ENCODE peak calls at places on chromosome 18, in ten cellular contexts. N is GM23248; A is CD8-positive, alpha-beta T cell; U is right cardiac atrium; D is cardiac muscle cell; C is hepatocyte; I is kidney; Y is left ventricle myocardium inferior; W is neuronal stem cell; X is endodermal cell. Z is an unnamed sample. For H3K4me1, the result is how much of the 10 kb centered on the place peaks cover.

GRCh38 chr18:39871976-39872375 is 2083.1 kb upstream of the PIK3C3 start:
- DNase-seq in N (no peak), A (no peak), U (no peak), D (peak), C (no peak), I (no peak), Y (no peak), W (no peak), X (no peak), Z (no peak)

GRCh38 chr18:74796928-74797576 is 199.4 kb downstream of the ZNF407 start:
- DNase-seq in N (peak), A (no peak), U (no peak), D (peak), C (peak), I (no peak), Y (no peak), W (no peak), X (no peak), Z (no peak)

GRCh38 chr18:37533647-37534565 is 31.7 kb downstream of the CELF4 start:
- DNase-seq in N (peak), A (no peak), U (no peak), D (no peak), C (no peak), I (no peak), Y (no peak), W (no peak), X (peak), Z (no peak)

GRCh38 chr18:80033181-80034067 is 810 bp upstream of the RBFA start:
- DNase-seq in N (peak), A (peak), U (no peak), D (peak), C (no peak), I (no peak), Y (no peak), W (no peak), X (no peak), Z (peak)

GRCh38 chr18:11020867-11021414 is 128.4 kb downstream of the PIEZO2 start:
- DNase-seq in N (no peak), A (no peak), U (no peak), D (no peak), C (no peak), I (no peak), Y (no peak), W (no peak), X (no peak), Z (no peak)

GRCh38 chr18:46070683-46071614 is 1.1 kb downstream of the PSTPIP2 start:
- DNase-seq in N (no peak), A (no peak), U (no peak), D (no peak), C (no peak), I (no peak), Y (no peak), W (no peak), X (no peak), Z (no peak)

GRCh38 chr18:79904357-79905147 is 46.9 kb downstream of the SLC66A2 start:
- DNase-seq in N (no peak), A (no peak), U (no peak), D (no peak), C (no peak), I (no peak), Y (no peak), W (no peak), X (no peak), Z (no peak)

GRCh38 chr18:21458322-21458721 is 142.2 kb downstream of the ESCO1 start:
- DNase-seq in N (no peak), A (no peak), U (peak), D (no peak), C (no peak), I (no peak), Y (peak), W (no peak), X (no peak), Z (no peak)

GRCh38 chr18:76492669-76493212 is 2.3 kb downstream of the ZNF516 start:
- DNase-seq in N (peak), A (peak), U (peak), D (peak), C (peak), I (peak), Y (peak), W (peak), X (peak), Z (peak)

GRCh38 chr18:74478316-74478715 is 17.8 kb upstream of the CNDP2 start:
- DNase-seq in N (no peak), A (no peak), U (no peak), D (no peak), C (no peak), I (no peak), Y (no peak), W (no peak), X (no peak), Z (no peak)

GRCh38 chr18:36544036-36544725 is 246.7 kb downstream of the FHOD3 start:
- DNase-seq in N (no peak), A (no peak), U (no peak), D (no peak), C (no peak), I (peak), Y (no peak), W (no peak), X (no peak), Z (peak)

GRCh38 chr18:78587096-78587495 is 392.5 kb upstream of the SALL3 start:
- DNase-seq in N (no peak), A (no peak), U (no peak), D (no peak), C (no peak), I (no peak), Y (no peak), W (no peak), X (no peak), Z (no peak)

GRCh38 chr18:54284967-54285785 is 15.9 kb downstream of the POLI start:
- DNase-seq in N (peak), A (peak), U (peak), D (peak), C (no peak), I (peak), Y (peak), W (no peak), X (no peak), Z (no peak)

GRCh38 chr18:36516726-36517125 is 219.2 kb downstream of the FHOD3 start:
- DNase-seq in N (no peak), A (no peak), U (no peak), D (no peak), C (no peak), I (no peak), Y (no peak), W (no peak), X (no peak), Z (no peak)

GRCh38 chr18:62690416-62690815 is 24.9 kb upstream of the PHLPP1 start:
- DNase-seq in N (no peak), A (no peak), U (no peak), D (no peak), C (no peak), I (no peak), Y (no peak), W (no peak), X (no peak), Z (no peak)

GRCh38 chr18:37705016-37705415 is 139.4 kb upstream of the CELF4 start:
- DNase-seq in N (no peak), A (no peak), U (no peak), D (no peak), C (no peak), I (no peak), Y (no peak), W (no peak), X (no peak), Z (no peak)

GRCh38 chr18:46247938-46248337 is 143.8 kb downstream of the HAUS1 start:
- DNase-seq in N (no peak), A (no peak), U (no peak), D (no peak), C (no peak), I (no peak), Y (no peak), W (no peak), X (no peak), Z (no peak)

GRCh38 chr18:44627245-44627644 is 53.4 kb upstream of the SETBP1 start:
- DNase-seq in N (peak), A (no peak), U (no peak), D (peak), C (no peak), I (no peak), Y (no peak), W (no peak), X (no peak), Z (no peak)

GRCh38 chr18:79755496-79756142 is 42.1 kb upstream of the KCNG2 start:
- DNase-seq in N (no peak), A (no peak), U (no peak), D (no peak), C (no peak), I (no peak), Y (no peak), W (no peak), X (no peak), Z (no peak)

GRCh38 chr18:49019446-49020045 is 68.8 kb upstream of the SMAD7 start:
- DNase-seq in N (no peak), A (no peak), U (no peak), D (no peak), C (peak), I (no peak), Y (no peak), W (no peak), X (no peak), Z (no peak)

GRCh38 chr18:6757966-6758365 is 28.4 kb downstream of the ARHGAP28 start:
- DNase-seq in N (no peak), A (no peak), U (no peak), D (no peak), C (no peak), I (no peak), Y (no peak), W (no peak), X (no peak), Z (no peak)

GRCh38 chr18:69444221-69444620 is 43.5 kb downstream of the DOK6 start:
- DNase-seq in N (peak), A (no peak), U (no peak), D (peak), C (no peak), I (no peak), Y (no peak), W (no peak), X (no peak), Z (no peak)

GRCh38 chr18:24860978-24861680 is 400.7 kb downstream of the HRH4 start:
- DNase-seq in N (no peak), A (no peak), U (no peak), D (no peak), C (no peak), I (no peak), Y (no peak), W (no peak), X (no peak), Z (peak)

DNA sequence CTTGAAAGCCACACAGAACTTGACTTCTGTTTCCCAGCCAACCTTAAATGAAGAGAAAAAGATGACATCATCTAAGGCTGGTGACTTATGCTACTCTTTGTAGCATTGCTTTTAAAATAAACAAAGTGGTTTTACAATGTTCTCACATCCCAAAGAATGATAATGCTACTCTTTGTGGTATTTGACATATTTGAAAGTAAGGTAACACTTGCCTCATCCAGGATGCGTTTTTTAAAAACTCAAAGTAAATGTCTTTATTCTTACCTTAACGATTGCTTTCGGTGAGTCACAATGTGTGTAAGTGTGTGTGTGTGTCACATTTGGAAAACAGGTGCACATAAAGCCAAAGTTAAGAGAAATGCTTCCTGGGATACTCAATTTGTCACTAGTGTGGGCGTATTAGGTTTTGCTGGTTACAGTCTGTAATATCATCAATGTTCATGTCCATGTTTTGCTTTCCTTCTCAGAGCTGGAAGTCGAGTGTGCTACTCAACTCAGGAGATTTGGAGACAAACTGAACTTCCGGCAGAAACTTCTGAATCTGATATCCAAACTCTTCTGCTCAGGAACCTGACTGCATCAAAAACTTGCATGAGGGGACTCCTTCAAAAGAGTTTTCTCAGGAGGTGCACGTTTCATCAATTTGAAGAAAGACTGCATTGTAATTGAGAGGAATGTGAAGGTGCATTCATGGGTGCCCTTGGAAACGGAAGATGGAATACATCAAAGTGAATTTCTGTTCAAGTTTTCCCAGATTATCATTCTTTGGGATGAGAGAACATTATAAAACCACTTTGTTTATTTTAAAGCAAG is 2.6 kb downstream of the PMAIP1 start:
- DNase-seq in N (peak), A (peak), U (no peak), D (no peak), C (no peak), I (no peak), Y (no peak), W (no peak), X (no peak), Z (no peak)
- H3K4me3 ChIP-seq in N (no peak), A (no peak), U (no peak), D (no peak), C (no peak), I (no peak), Y (no peak), W (no peak), X (peak), Z (no peak)

GRCh38 chr18:55997156-55997561 is 409.2 kb upstream of the TCF4 start:
- DNase-seq in N (peak), A (no peak), U (no peak), D (peak), C (no peak), I (no peak), Y (no peak), W (no peak), X (no peak), Z (no peak)
- H3K4me1 ChIP-seq in N (under half), A (under half), U (under half), D (under half), C (under half), I (under half), Y (under half), W (under half), X (under half), Z (under half)

DNA sequence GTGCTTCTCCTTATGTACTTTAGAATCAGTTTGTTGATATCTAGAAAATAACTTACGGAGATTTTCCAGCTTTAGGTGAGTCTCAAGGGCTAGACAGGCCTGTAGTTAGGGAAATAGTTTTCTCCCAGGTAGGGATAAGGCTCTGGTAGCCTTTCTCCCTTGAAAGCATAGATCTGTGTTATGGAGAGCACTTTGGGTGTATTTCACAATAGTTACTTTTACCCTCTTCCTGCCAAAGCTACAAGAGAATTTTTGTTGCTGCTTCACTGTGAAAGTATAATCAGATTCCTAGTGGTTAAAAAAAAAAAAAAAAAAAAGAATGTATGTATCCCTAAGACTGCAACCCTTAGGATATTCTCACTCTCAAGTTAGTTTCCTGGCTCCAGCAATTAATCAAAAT is 267.5 kb downstream of the PIK3C3 start:
- DNase-seq in N (no peak), A (no peak), U (no peak), D (no peak), C (no peak), I (no peak), Y (no peak), W (no peak), X (no peak), Z (no peak)
- H3K27ac ChIP-seq in N (no peak), A (no peak), U (no peak), D (no peak), C (no peak), I (no peak), Y (no peak), W (no peak), X (no peak), Z (no peak)

DNA sequence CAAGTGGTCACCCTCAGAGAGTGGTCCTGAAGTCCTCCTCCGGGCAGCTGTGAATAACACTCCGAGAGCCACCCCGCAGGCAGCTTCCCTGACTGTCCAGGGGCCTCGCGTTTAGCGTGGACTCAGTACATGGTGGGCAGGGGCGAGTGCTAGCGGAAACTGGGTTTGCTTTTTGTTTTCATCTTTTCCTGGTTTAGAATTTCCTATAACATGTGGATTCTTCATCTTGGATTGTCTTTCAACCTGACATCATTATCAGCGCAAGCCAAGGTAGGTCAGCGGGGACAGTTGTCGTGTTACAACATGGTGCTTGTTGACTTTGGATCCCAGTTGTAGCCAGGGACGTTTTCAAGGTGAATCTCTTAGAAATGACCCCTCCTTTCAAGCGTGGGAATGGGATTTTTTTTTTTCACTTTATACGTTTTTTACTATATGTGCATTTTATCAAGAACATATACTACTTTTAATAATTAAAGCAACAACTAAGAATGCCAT is 20.9 kb downstream of the RMC1 start:
- DNase-seq in N (no peak), A (no peak), U (no peak), D (no peak), C (no peak), I (no peak), Y (no peak), W (no peak), X (no peak), Z (no peak)
- H3K4me3 ChIP-seq in N (no peak), A (no peak), U (no peak), D (no peak), C (no peak), I (no peak), Y (no peak), W (no peak), X (no peak), Z (no peak)

Z was measured in small intestine.